ENCODE peak calls at places on chromosomes 6 and 20, in eight cellular contexts. Y is GM23338; S is AG04450; R is astrocyte; K is cardiac fibroblast; Q is stimulated activated CD8-positive, alpha-beta memory T cell treated with anti-CD3 and anti-CD28 coated beads, Interleukin-15, amount 100 ng/mL, for 24 hours; Z is activated T-helper 1 cell treated with anti-CD3 and anti-CD28 coated beads, Interleukin-12 subunit alpha, Interleukin-12 subunit beta, Interleukin-2, Interleukin-4 antibody, amounts not matched to agents 30 ng/mL and 10 ng/mL and 1 ng/mL, durations not matched to agents 14 hours and 24 hours and 36 hours; T is HTR-8/SVneo. X is an unnamed sample.

GRCh38 chr6:132675749-132676148 is 16.8 kb upstream of the TAAR1 start:
- DNase-seq in Y (no peak), S (no peak), R (no peak), K (no peak), Q (no peak), Z (no peak), T (no peak), X (no peak)

GRCh38 chr6:10309826-10310405 is 105.0 kb downstream of the TFAP2A start:
- DNase-seq in Y (peak), S (no peak), R (peak), K (no peak), Q (no peak), Z (no peak), T (no peak), X (no peak)

GRCh38 chr6:46381057-46381456 is 110.2 kb downstream of the RCAN2 start:
- DNase-seq in Y (no peak), S (no peak), R (no peak), K (no peak), Q (no peak), Z (no peak), T (no peak), X (no peak)

GRCh38 chr20:44856847-44857448 is 28.6 kb upstream of the YWHAB start:
- DNase-seq in Y (no peak), S (no peak), R (no peak), K (no peak), Q (no peak), Z (no peak), T (no peak), X (no peak)

GRCh38 chr20:62117658-62118057 is 4.6 kb upstream of the LSM14B start:
- DNase-seq in Y (no peak), S (no peak), R (no peak), K (no peak), Q (no peak), Z (peak), T (no peak), X (no peak)

GRCh38 chr6:12008366-12009179 is 3.5 kb upstream of the HIVEP1 start:
- DNase-seq in Y (peak), S (no peak), R (peak), K (peak), Q (peak), Z (peak), T (peak), X (peak)

GRCh38 chr6:12286381-12287132 is 3.6 kb upstream of the EDN1 start:
- DNase-seq in Y (no peak), S (no peak), R (no peak), K (no peak), Q (no peak), Z (no peak), T (no peak), X (no peak)

GRCh38 chr6:22717906-22718305 is 148.5 kb downstream of the HDGFL1 start:
- DNase-seq in Y (no peak), S (no peak), R (no peak), K (no peak), Q (no peak), Z (no peak), T (no peak), X (peak)

GRCh38 chr6:64376394-64376793 is 740.8 kb downstream of the PHF3 start:
- DNase-seq in Y (peak), S (no peak), R (no peak), K (no peak), Q (no peak), Z (no peak), T (no peak), X (no peak)

GRCh38 chr6:104603108-104603745 is 256.5 kb downstream of the HACE1 start:
- DNase-seq in Y (no peak), S (no peak), R (peak), K (no peak), Q (no peak), Z (no peak), T (no peak), X (no peak)